ENCODE peak calls at places on chromosome 18, in six cellular contexts. H is adrenal gland, W is transverse colon, I is HCT116, O is IMR-90, G is esophagus squamous epithelium. F is an unnamed sample.

GRCh38 chr18:6997802-6998201 is 119.8 kb downstream of the LAMA1 start:
- DNase-seq in W (no peak), H (no peak), I (no peak), G (no peak), O (no peak), F (no peak)

GRCh38 chr18:70132999-70133398 is 72.5 kb downstream of the RTTN start:
- DNase-seq in I (no peak), G (no peak), H (no peak), O (peak), W (no peak), F (no peak)

GRCh38 chr18:58584219-58585127 is 44.4 kb downstream of the ALPK2 start:
- DNase-seq in I (no peak), H (no peak), W (no peak), O (peak), G (no peak), F (no peak)

GRCh38 chr18:65091737-65092329 is 659.0 kb upstream of the CDH7 start:
- DNase-seq in O (peak), I (no peak), W (no peak), H (peak), G (no peak), F (no peak)

GRCh38 chr18:2612996-2613395 is 41.6 kb downstream of the NDC80 start:
- DNase-seq in I (no peak), W (no peak), G (no peak), O (no peak), H (no peak), F (no peak)

GRCh38 chr18:53603281-53603680 is 621.2 kb downstream of the MBD2 start:
- DNase-seq in W (no peak), O (no peak), I (no peak), H (no peak), G (no peak), F (no peak)

GRCh38 chr18:62904396-62905285 is 189.3 kb downstream of the PHLPP1 start:
- DNase-seq in O (no peak), W (no peak), H (no peak), G (no peak), I (no peak), F (no peak)

GRCh38 chr18:68701353-68701752 is 13.6 kb downstream of the TMX3 start:
- DNase-seq in W (no peak), G (no peak), H (no peak), O (no peak), I (no peak), F (no peak)

GRCh38 chr18:76909418-76909817 is 87.1 kb downstream of the ZNF236 start:
- DNase-seq in O (no peak), H (no peak), G (no peak), W (no peak), I (no peak), F (no peak)

GRCh38 chr18:24919141-24919540 is 432.8 kb downstream of the ZNF521 start:
- DNase-seq in W (no peak), H (no peak), O (no peak), I (no peak), G (no peak), F (no peak)

GRCh38 chr18:5546660-5547059 is 2.9 kb upstream of the EPB41L3 start:
- DNase-seq in W (no peak), H (peak), G (no peak), I (no peak), O (peak), F (no peak)

GRCh38 chr18:51346404-51346803 is 148.9 kb upstream of the MEX3C start:
- DNase-seq in H (no peak), O (no peak), G (no peak), W (no peak), I (no peak), F (no peak)

GRCh38 chr18:24926649-24927048 is 425.3 kb downstream of the ZNF521 start:
- DNase-seq in W (no peak), O (no peak), G (no peak), I (no peak), H (no peak), F (no peak)

GRCh38 chr18:3151379-3152264 is 68.1 kb downstream of the MYOM1 start:
- DNase-seq in I (no peak), W (no peak), O (peak), G (no peak), H (no peak), F (peak)

GRCh38 chr18:45828917-45829811 is 3.7 kb downstream of the SIGLEC15 start:
- DNase-seq in W (no peak), G (no peak), I (no peak), H (no peak), O (no peak), F (no peak)

GRCh38 chr18:59308201-59309014 is 10.0 kb downstream of the CPLX4 start:
- DNase-seq in I (peak), O (peak), W (peak), G (no peak), H (peak), F (peak)

GRCh38 chr18:29164993-29165599 is 988.2 kb upstream of the CDH2 start:
- DNase-seq in W (no peak), O (peak), H (no peak), I (peak), G (no peak), F (no peak)

GRCh38 chr18:48947583-48947982 is 3.2 kb downstream of the SMAD7 start:
- DNase-seq in H (peak), O (no peak), G (no peak), I (no peak), W (no peak), F (no peak)

GRCh38 chr18:48947102-48947501 is 3.7 kb downstream of the SMAD7 start:
- DNase-seq in W (no peak), G (no peak), O (no peak), I (no peak), H (no peak), F (no peak)

GRCh38 chr18:48949051-48949605 is 1.6 kb downstream of the SMAD7 start:
- DNase-seq in G (no peak), O (no peak), H (peak), I (no peak), W (peak), F (no peak)

GRCh38 chr18:48949606-48950535 is 894 bp downstream of the SMAD7 start:
- DNase-seq in O (peak), G (no peak), W (peak), I (no peak), H (peak), F (no peak)

GRCh38 chr18:48948112-48949050 is 2.4 kb downstream of the SMAD7 start:
- DNase-seq in I (no peak), H (peak), W (peak), G (no peak), O (peak), F (no peak)
- TF ChIP-seq POLR2A in I (no peak), H (peak), W (peak), G (peak), O (peak), F (peak)

DNA sequence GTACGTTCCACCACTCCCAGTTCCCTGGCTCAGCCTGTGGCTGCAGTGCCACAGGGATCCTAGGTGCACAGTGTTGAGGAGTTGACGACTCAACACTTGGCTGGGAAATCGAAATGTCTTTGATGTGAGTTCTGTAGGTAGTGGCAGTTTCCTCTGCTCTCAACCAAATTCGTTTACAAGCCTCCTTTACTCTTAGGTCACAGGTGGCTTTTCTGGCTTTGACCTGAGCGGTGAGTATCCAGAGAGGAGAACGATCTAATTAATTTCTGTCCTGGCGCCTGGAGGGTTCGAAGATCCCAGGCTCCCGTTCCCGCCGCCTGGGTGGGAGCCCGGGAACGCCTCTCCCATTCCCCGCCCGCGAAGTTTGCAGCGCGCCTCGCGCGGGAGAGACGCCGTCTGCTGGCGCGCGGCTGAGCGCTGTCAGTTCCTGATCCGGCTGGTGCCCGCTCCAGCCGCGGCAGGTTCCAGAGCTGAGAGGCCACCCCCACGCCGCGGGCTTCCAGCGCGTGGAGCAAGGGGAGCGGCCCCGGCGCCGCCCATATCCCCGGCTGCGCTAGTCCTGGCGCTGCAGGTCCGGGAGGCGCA is at the start of gene LAMA3:
- DNase-seq in W (peak), H (peak), O (peak), G (no peak), I (no peak), F (peak)
- TF ChIP-seq POLR2A in W (no peak), H (peak), O (no peak), G (peak), I (no peak), F (peak)

DNA sequence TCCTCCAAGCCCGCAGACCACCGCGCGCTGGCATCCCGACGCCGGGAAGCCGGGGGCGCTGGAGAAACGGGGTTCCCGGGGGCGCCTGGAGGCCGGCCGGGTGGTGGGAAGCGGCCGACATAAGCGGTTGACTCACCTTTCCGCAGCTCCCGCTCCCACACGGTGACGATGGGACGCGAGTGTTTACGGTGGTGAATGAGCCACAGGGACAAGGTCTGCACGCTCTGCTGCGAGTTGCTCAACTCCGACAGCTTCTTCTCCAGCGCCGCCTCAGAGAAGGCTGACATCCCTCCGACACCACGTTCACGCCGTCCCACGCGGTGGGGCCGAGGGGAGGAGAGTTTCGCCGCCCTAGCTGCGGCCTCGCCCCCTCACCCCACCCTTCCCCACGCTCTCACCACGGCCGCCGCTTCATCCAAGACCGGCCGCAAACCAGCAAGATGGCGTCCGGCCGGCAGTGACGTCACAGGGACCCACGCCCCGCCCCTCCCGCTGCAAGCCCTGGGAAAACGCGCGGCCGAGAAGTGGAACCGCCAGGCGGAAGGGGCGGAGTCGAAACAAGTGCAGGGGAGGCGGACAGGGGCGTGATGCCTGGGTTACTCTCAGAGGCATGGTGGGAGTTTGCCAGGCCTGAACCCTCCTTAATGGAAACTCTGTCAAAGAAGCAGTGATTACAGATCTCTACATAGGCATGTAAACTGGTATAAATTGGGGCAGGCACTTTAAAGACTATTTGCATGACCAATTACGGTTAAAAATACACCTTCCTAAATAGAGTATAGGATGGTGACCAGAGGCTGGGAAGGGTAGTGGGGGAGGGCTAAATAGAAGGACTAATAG is at the start of gene RPRD1A:
- DNase-seq in I (peak), H (peak), G (peak), W (peak), O (peak), F (peak)
- TF ChIP-seq POLR2A in I (peak), H (peak), G (peak), W (peak), O (peak), F (peak)

DNA sequence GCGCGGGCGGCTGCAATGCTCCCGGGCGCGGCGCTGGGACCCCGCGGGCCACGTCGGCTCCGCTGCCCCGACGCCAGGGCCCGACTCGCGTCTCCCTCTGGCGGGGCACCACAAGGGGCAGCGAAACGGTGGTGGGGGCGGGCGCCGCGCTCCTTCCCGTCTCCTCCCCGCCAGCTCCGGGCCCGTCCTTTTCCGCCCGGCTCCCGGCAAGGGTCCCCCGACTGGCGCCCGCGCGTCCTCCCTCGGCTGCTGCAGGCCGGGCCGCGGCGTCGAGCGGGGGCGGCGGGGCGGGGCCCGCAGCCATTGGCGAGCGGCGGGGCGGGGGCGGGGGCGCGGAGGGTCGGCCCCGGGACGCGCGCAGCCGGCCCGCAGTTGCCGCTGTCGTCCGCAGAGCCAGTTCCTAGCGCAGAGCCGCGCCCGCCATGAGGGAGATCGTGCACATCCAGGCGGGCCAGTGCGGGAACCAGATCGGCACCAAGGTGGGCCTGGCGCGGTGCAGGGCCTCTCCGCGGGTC is at the start of gene TUBB6:
- DNase-seq in I (no peak), W (peak), G (no peak), O (peak), H (peak), F (peak)
- TF ChIP-seq POLR2A in I (peak), W (peak), G (peak), O (peak), H (peak), F (peak)

GRCh38 chr18:32470136-32470712 is 458 bp downstream of the GAREM1 start:
- DNase-seq in G (no peak), O (peak), W (peak), I (no peak), H (peak), F (peak)

GRCh38 chr18:32469190-32469611 is 1.5 kb downstream of the GAREM1 start:
- DNase-seq in O (peak), W (peak), I (peak), H (peak), G (no peak), F (no peak)

GRCh38 chr18:32469691-32470131 is 971 bp downstream of the GAREM1 start:
- DNase-seq in H (no peak), W (no peak), O (peak), G (no peak), I (no peak), F (no peak)

GRCh38 chr18:32472841-32473240 is 2.2 kb upstream of the GAREM1 start:
- DNase-seq in I (no peak), H (no peak), W (no peak), G (no peak), O (no peak), F (no peak)

GRCh38 chr18:32470713-32471633 is at the start of gene GAREM1:
- DNase-seq in I (peak), W (peak), G (peak), O (peak), H (peak), F (peak)
- TF ChIP-seq POLR2A in I (peak), W (peak), G (peak), O (peak), H (peak), F (no peak)

GRCh38 chr18:67516432-67517223 is at the start of gene DSEL:
- DNase-seq in H (peak), W (peak), I (no peak), G (peak), O (peak), F (peak)
- TF ChIP-seq POLR2A in H (peak), W (peak), I (no peak), G (peak), O (peak), F (peak)